ENCODE peak calls at places on chromosomes 7 and 10, in ten cellular contexts. B is GM23248; M is H9; H is spleen; G is aorta; Q is lung; P is CD8-positive, alpha-beta memory T cell; T is prostate gland; A is astrocyte; U is fibroblast of lung. K is an unnamed sample.
A peak's percentile ranks its signal among the peaks of the same experiment; 100 is the strongest.

GRCh38 chr10:103592186-103593021 is 98.9 kb downstream of the NEURL1 start:
- DNase-seq in T (no peak), G (no peak), A (no peak), M (peak; percentile 77), Q (no peak), H (no peak), B (peak; percentile 61), U (peak; percentile 11), P (no peak), K (no peak)

GRCh38 chr7:37385787-37386186 is 62.9 kb downstream of the ELMO1 start:
- DNase-seq in A (no peak), T (no peak), U (no peak), P (no peak), M (no peak), H (peak; percentile 77), G (no peak), Q (peak; percentile 45), B (no peak), K (no peak)

GRCh38 chr7:28629216-28629848 is 217.0 kb downstream of the CREB5 start:
- DNase-seq in G (no peak), A (peak; percentile 27), B (peak; percentile 91), Q (no peak), M (no peak), P (no peak), U (peak; percentile 45), T (no peak), H (no peak), K (no peak)

GRCh38 chr10:58414270-58415041 is 29.2 kb downstream of the TFAM start:
- DNase-seq in G (no peak), A (peak; percentile 64), T (no peak), Q (no peak), P (no peak), M (no peak), U (peak; percentile 73), B (peak; percentile 86), H (no peak), K (no peak)

GRCh38 chr10:21985541-21985940 is 18.0 kb downstream of the DNAJC1 start:
- DNase-seq in A (peak; percentile 75), B (peak; percentile 45), M (no peak), T (no peak), P (no peak), U (peak; percentile 78), H (no peak), Q (no peak), G (no peak), K (no peak)

GRCh38 chr7:126791306-126791705 is 461.4 kb downstream of the GRM8 start:
- DNase-seq in A (peak; percentile 49), U (peak; percentile 59), P (no peak), G (no peak), H (no peak), B (peak; percentile 7), M (no peak), T (no peak), Q (no peak), K (no peak)

GRCh38 chr7:131769241-131769640 is 212.8 kb upstream of the PODXL start:
- DNase-seq in Q (no peak), M (no peak), T (no peak), H (no peak), P (no peak), U (peak; percentile 0), A (no peak), G (no peak), B (peak; percentile 65), K (no peak)

GRCh38 chr7:34946486-34946885 is 90.8 kb downstream of the DPY19L1 start:
- DNase-seq in H (no peak), B (no peak), Q (no peak), U (no peak), A (no peak), P (no peak), G (no peak), T (no peak), M (no peak), K (no peak)

GRCh38 chr7:30918676-30919075 is 7.0 kb downstream of the AQP1 start:
- DNase-seq in G (peak; percentile 80), T (no peak), H (peak; percentile 56), M (no peak), Q (no peak), U (no peak), A (no peak), P (no peak), B (no peak), K (peak; percentile 31)

GRCh38 chr7:30916255-30916654 is 4.6 kb downstream of the AQP1 start:
- DNase-seq in H (no peak), U (no peak), B (no peak), A (no peak), G (peak; percentile 64), P (no peak), Q (no peak), M (no peak), T (no peak), K (no peak)

GRCh38 chr7:30916767-30917166 is 5.1 kb downstream of the AQP1 start:
- DNase-seq in P (no peak), T (no peak), H (no peak), U (no peak), G (peak; percentile 74), B (no peak), Q (no peak), A (no peak), M (no peak), K (peak; percentile 15)

GRCh38 chr7:30915751-30916150 is 4.1 kb downstream of the AQP1 start:
- DNase-seq in P (no peak), U (no peak), H (no peak), G (peak; percentile 76), M (no peak), T (no peak), Q (no peak), A (no peak), B (no peak), K (no peak)

DNA sequence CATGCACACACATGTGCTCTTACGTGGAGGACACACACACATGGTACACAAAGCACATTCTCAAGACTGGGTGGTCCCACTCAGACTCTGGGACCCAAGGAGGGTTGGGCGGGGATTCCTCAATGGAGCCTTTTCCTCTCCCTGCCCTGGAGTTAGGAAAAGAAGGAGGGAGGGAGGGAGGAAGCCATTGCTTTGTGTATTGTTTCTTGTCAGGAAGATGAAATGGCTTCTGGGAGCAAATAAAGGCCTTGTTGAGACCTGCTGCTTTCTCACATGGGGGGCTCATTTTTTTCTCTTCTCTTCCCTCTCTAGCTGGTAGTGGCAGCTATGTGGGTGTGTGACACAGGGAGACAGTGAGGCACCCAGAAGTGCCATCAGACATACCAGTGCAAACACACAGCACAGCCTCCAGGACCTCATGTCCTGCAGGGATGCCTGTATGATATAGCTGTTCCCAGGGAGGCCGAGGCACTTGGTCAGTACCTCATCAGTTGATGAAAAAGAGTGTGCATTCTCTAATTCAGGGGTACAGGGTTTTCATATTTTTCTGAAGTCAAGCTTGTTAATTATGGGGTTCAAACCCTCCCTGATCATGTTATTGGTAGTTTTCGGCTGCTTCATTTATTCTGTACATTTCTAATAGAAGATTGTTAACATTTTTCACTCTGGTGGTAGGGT is 5.7 kb downstream of the AQP1 start:
- DNase-seq in G (peak; percentile 40), M (no peak), A (no peak), U (no peak), B (no peak), T (no peak), Q (no peak), P (no peak), H (no peak), K (no peak)
- H3K27ac ChIP-seq in G (peak overlapping the region; percentile 72), M (no peak overlapping the region), A (no peak overlapping the region), U (no peak overlapping the region), B (no peak overlapping the region), T (no peak overlapping the region), Q (peak overlapping the region; percentile 17), P (no peak overlapping the region), H (no peak overlapping the region), K (no peak overlapping the region)

GRCh38 chr10:11684717-11685645 is 57.2 kb upstream of the ECHDC3 start:
- DNase-seq in M (peak; percentile 51), A (peak; percentile 93), G (peak; percentile 91), T (peak; percentile 88), P (peak; percentile 65), H (peak; percentile 94), B (peak; percentile 89), Q (peak; percentile 73), U (peak; percentile 94), K (peak; percentile 64)

GRCh38 chr10:11687357-11687771 is 54.8 kb upstream of the ECHDC3 start:
- DNase-seq in T (no peak), H (no peak), Q (no peak), G (no peak), A (peak; percentile 35), U (peak; percentile 51), P (no peak), B (no peak), M (no peak), K (no peak)

GRCh38 chr10:11683529-11684320 is 58.5 kb upstream of the ECHDC3 start:
- DNase-seq in T (peak; percentile 33), A (no peak), Q (no peak), P (no peak), M (no peak), B (no peak), U (no peak), G (no peak), H (peak; percentile 81), K (no peak)

GRCh38 chr10:11687779-11688447 is 54.3 kb upstream of the ECHDC3 start:
- DNase-seq in T (peak; percentile 69), G (no peak), H (no peak), Q (no peak), B (no peak), P (no peak), U (no peak), M (no peak), A (no peak), K (no peak)

DNA sequence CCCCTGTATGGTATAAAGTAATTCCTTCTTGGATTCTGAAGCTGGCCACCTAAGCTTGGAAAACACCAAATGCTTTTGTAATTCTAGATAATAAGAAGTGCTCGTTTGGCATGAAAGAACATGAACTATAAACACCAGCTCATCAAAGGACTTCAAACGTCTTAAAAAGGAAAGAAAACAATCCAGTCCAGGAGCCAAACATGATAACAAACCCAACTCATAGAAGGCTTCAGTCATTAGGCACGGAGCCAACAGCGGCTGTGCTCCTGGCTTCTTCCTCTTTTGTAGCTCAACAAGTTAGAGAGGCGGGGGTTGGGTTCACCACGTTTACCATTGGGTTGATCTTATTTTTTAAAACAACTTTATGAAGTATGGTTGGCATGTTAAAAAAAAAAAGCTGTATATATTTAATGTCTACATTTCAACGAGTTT is 56.4 kb upstream of the ECHDC3 start:
- DNase-seq in Q (peak; percentile 65), B (peak; percentile 15), T (peak; percentile 46), A (peak; percentile 77), U (peak; percentile 80), P (peak; percentile 9), M (no peak), H (peak; percentile 91), G (no peak), K (peak; percentile 82)
- H3K27ac ChIP-seq in Q (no peak overlapping the region), B (peak overlapping the region; percentile 11), T (peak overlapping the region; percentile 71), A (peak overlapping the region; percentile 93), U (no peak overlapping the region), P (peak overlapping the region; percentile 67), M (no peak overlapping the region), H (peak overlapping the region; percentile 94), G (no peak overlapping the region), K (peak overlapping the region; percentile 60)

DNA sequence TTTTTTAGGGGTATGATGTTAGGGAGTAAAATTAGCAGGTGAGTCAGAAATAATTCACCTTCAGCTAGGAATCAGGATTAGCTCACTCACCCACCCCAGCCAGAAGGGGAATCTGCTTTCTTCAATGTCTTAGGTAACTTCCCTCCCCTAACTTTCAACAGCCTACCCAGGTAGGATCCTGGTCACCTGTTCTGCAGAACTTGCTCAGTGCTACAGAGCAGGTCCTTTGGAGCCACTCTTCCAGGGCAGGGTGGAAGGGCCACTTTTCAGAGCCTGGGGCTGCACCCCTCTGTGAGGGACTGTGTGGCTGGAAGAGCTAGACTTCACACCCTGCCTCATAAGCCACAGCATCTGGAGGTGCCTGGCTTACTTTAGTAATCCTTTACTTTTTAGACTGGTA is 58.1 kb downstream of the SHH start:
- DNase-seq in U (no peak), A (no peak), B (no peak), Q (no peak), M (no peak), P (no peak), G (no peak), T (no peak), H (no peak), K (no peak)
- H3K27ac ChIP-seq in U (no peak overlapping the region), A (no peak overlapping the region), B (no peak overlapping the region), Q (no peak overlapping the region), M (no peak overlapping the region), P (no peak overlapping the region), G (no peak overlapping the region), T (no peak overlapping the region), H (peak overlapping the region; percentile 60), K (no peak overlapping the region)

GRCh38 chr7:45976485-45976856 is 55.4 kb upstream of the IGFBP3 start:
- DNase-seq in Q (peak; percentile 17), U (no peak), P (no peak), A (no peak), G (no peak), M (no peak), T (no peak), B (no peak), H (no peak), K (no peak)

GRCh38 chr7:45977256-45977655 is 56.2 kb upstream of the IGFBP3 start:
- DNase-seq in P (no peak), G (no peak), B (peak; percentile 13), H (no peak), Q (peak; percentile 3), T (no peak), M (no peak), A (no peak), U (no peak), K (no peak)

GRCh38 chr7:45978731-45979211 is 57.7 kb upstream of the IGFBP3 start:
- DNase-seq in H (no peak), Q (peak; percentile 28), A (no peak), M (no peak), U (peak; percentile 22), P (no peak), G (no peak), T (no peak), B (peak; percentile 60), K (no peak)

GRCh38 chr7:45979275-45980180 is 58.5 kb upstream of the IGFBP3 start:
- DNase-seq in H (no peak), Q (peak; percentile 22), M (no peak), T (no peak), U (no peak), G (no peak), B (peak; percentile 43), A (no peak), P (no peak), K (no peak)

DNA sequence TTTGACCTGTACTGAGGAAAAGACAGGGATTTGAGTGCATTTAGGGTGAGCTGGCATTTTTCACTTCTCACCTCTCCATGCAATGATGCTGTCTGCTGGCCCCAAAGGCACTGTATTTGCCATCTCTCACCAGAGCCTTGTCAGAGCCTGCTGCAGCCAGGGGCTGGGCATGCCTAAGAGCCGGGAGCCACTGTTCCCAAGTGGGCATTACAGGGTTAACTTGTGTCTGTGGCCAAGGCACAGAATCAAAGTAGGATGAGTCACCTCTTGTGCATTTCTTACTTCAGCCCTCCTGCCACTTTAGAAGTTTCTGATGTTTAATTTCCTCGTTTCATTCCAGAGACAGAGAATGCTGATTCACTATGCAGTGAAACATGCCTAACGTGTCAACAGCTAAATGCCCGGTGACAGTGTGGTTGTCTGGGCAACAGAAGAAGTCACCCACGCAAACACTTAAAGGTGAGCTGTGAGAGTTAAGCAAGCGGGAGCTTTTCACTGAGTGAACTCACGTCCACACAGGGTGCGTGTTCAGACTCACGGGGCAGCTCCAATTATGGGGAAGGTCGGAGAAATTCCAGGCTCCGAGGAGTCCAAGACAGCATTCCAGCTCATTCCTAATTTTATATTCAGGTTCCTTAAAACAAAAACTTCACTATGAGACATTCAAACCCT is 57.1 kb upstream of the IGFBP3 start:
- DNase-seq in G (no peak), P (no peak), Q (peak; percentile 80), T (peak; percentile 24), U (peak; percentile 99), H (no peak), A (peak; percentile 99), B (peak; percentile 99), M (peak; percentile 57), K (no peak)
- H3K27ac ChIP-seq in G (peak overlapping the region; percentile 85), P (no peak overlapping the region), Q (no peak overlapping the region), T (no peak overlapping the region), U (peak overlapping the region; percentile 89), H (no peak overlapping the region), A (peak overlapping the region; percentile 97), B (peak overlapping the region; percentile 99), M (no peak overlapping the region), K (no peak overlapping the region)

K was measured in heart left ventricle.